ENCODE peak calls at places on chromosomes 3 and 15, in six cellular contexts. One of them, this sample, is unnamed.

GRCh38 chr15:81758789-81759188 is 287.0 kb downstream of the MEX3B start:
- DNase-seq in neural crest cell: no peak
- DNase-seq in fibroblast of mammary gland: no peak
- DNase-seq in GM13977: no peak
- DNase-seq in Panc1: no peak
- DNase-seq in fibroblast of lung: no peak
- DNase-seq in this sample: no peak

GRCh38 chr3:124802054-124802698 is 71.9 kb downstream of the UMPS start:
- DNase-seq in neural crest cell: no peak
- DNase-seq in fibroblast of lung: no peak
- DNase-seq in fibroblast of mammary gland: no peak
- DNase-seq in Panc1: no peak
- DNase-seq in GM13977: no peak
- DNase-seq in this sample: no peak

GRCh38 chr15:78142332-78142731 is 6.8 kb upstream of the IDH3A start:
- DNase-seq in Panc1: no peak
- DNase-seq in fibroblast of mammary gland: no peak
- DNase-seq in neural crest cell: no peak
- DNase-seq in fibroblast of lung: no peak
- DNase-seq in GM13977: no peak
- DNase-seq in this sample: no peak

GRCh38 chr3:195212033-195212748 is 58.8 kb downstream of the XXYLT1 start:
- DNase-seq in fibroblast of mammary gland: no peak
- DNase-seq in GM13977: no peak
- DNase-seq in fibroblast of lung: no peak
- DNase-seq in Panc1: no peak
- DNase-seq in neural crest cell: no peak
- DNase-seq in this sample: no peak

GRCh38 chr3:164730810-164731209 is 347.5 kb downstream of the SI start:
- DNase-seq in GM13977: no peak
- DNase-seq in fibroblast of mammary gland: no peak
- DNase-seq in neural crest cell: no peak
- DNase-seq in Panc1: no peak
- DNase-seq in fibroblast of lung: no peak
- DNase-seq in this sample: no peak

GRCh38 chr15:57085267-57085666 is 166.8 kb downstream of the TCF12 start:
- DNase-seq in fibroblast of mammary gland: peak; percentile 13
- DNase-seq in GM13977: no peak
- DNase-seq in Panc1: no peak
- DNase-seq in fibroblast of lung: no peak
- DNase-seq in neural crest cell: no peak
- DNase-seq in this sample: peak; percentile 11

GRCh38 chr3:127263586-127264231 is 24.1 kb downstream of the PRR20G start:
- DNase-seq in fibroblast of lung: no peak
- DNase-seq in fibroblast of mammary gland: no peak
- DNase-seq in neural crest cell: no peak
- DNase-seq in Panc1: no peak
- DNase-seq in GM13977: no peak
- DNase-seq in this sample: no peak

GRCh38 chr15:36954486-36954885 is 145.9 kb downstream of the MEIS2 start:
- DNase-seq in GM13977: no peak
- DNase-seq in neural crest cell: no peak
- DNase-seq in fibroblast of lung: no peak
- DNase-seq in fibroblast of mammary gland: peak; percentile 56
- DNase-seq in Panc1: no peak
- DNase-seq in this sample: no peak

GRCh38 chr3:197425485-197426131 is 127.2 kb upstream of the DLG1 start:
- DNase-seq in Panc1: no peak
- DNase-seq in fibroblast of mammary gland: no peak
- DNase-seq in fibroblast of lung: no peak
- DNase-seq in GM13977: no peak
- DNase-seq in neural crest cell: no peak
- DNase-seq in this sample: no peak

GRCh38 chr3:23713641-23714040 is 92.1 kb upstream of the UBE2E1 start:
- DNase-seq in Panc1: no peak
- DNase-seq in neural crest cell: no peak
- DNase-seq in GM13977: no peak
- DNase-seq in fibroblast of mammary gland: peak; percentile 28
- DNase-seq in fibroblast of lung: peak; percentile 18
- DNase-seq in this sample: no peak

GRCh38 chr3:43793648-43794372 is 103.1 kb downstream of the ABHD5 start:
- DNase-seq in GM13977: no peak
- DNase-seq in fibroblast of lung: no peak
- DNase-seq in neural crest cell: no peak
- DNase-seq in fibroblast of mammary gland: no peak
- DNase-seq in Panc1: no peak
- DNase-seq in this sample: no peak

GRCh38 chr15:26222781-26223180 is 359.7 kb upstream of the ATP10A start:
- DNase-seq in fibroblast of mammary gland: no peak
- DNase-seq in fibroblast of lung: no peak
- DNase-seq in Panc1: no peak
- DNase-seq in GM13977: no peak
- DNase-seq in neural crest cell: no peak
- DNase-seq in this sample: no peak

DNA sequence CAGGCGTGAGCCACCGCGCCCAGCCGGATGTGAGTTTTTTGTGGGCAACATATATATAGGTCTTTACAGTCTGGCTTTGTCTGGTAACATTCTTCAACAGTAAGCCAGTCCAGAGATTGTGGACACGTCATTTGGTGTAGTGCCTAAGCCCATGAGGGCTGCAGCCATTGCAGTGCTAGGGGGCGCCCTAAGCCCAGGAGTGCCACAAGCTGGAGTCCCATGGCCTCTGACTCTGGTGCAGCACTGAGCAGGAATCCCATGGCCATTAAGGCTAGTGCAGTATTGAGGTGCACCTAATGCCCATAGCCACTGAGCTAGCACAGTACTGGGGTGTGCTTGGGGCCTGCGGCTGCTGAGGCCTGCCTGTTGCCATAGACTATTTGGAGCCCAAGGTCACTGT is 136.4 kb upstream of the NDN start:
- DNase-seq in GM13977: no peak
- DNase-seq in fibroblast of mammary gland: no peak
- DNase-seq in fibroblast of lung: no peak
- DNase-seq in Panc1: no peak
- DNase-seq in neural crest cell: no peak
- DNase-seq in this sample: no peak
- TF ChIP-seq CTCF in GM13977: no peak
- TF ChIP-seq CTCF in fibroblast of mammary gland: no peak
- TF ChIP-seq CTCF in fibroblast of lung: no peak
- TF ChIP-seq CTCF in Panc1: no peak
- TF ChIP-seq CTCF in neural crest cell: no peak
- TF ChIP-seq CTCF in this sample: no peak

DNA sequence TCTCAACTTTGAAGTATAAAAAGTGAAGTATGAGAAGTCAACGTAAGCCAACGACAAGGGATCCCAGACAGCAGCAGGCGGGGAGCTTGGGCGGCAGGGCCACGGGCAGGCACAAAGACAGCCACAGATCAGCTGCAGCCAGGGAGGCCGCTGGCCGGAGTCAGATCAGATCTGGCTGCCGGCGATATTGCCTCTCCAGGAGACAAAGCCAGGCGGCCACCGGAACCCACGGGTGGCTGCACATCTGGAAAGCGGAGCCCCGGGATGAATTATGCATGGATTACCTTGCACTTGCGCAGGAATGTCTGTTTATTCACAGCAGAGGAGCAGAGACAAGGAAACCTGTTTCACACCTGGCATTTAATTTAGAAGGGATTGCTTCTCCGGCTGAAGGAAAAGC is 428.0 kb upstream of the MCTP2 start:
- DNase-seq in neural crest cell: no peak
- DNase-seq in Panc1: no peak
- DNase-seq in fibroblast of lung: no peak
- DNase-seq in fibroblast of mammary gland: no peak
- DNase-seq in GM13977: no peak
- DNase-seq in this sample: no peak
- TF ChIP-seq CTCF in neural crest cell: no peak
- TF ChIP-seq CTCF in Panc1: no peak
- TF ChIP-seq CTCF in fibroblast of lung: no peak
- TF ChIP-seq CTCF in fibroblast of mammary gland: no peak
- TF ChIP-seq CTCF in GM13977: no peak
- TF ChIP-seq CTCF in this sample: no peak

GRCh38 chr15:55858661-55859060 is 115.7 kb upstream of the PRTG start:
- DNase-seq in neural crest cell: no peak
- DNase-seq in fibroblast of lung: peak; percentile 9
- DNase-seq in GM13977: no peak
- DNase-seq in Panc1: no peak
- DNase-seq in fibroblast of mammary gland: peak; percentile 49
- DNase-seq in this sample: no peak

GRCh38 chr15:55861115-55861514 is 118.2 kb upstream of the PRTG start:
- DNase-seq in fibroblast of lung: no peak
- DNase-seq in fibroblast of mammary gland: no peak
- DNase-seq in neural crest cell: no peak
- DNase-seq in Panc1: no peak
- DNase-seq in GM13977: no peak
- DNase-seq in this sample: no peak

GRCh38 chr15:55863911-55864310 is 121.0 kb upstream of the PRTG start:
- DNase-seq in fibroblast of lung: no peak
- DNase-seq in neural crest cell: no peak
- DNase-seq in Panc1: no peak
- DNase-seq in fibroblast of mammary gland: no peak
- DNase-seq in GM13977: no peak
- DNase-seq in this sample: no peak

GRCh38 chr15:55856506-55856905 is 113.6 kb upstream of the PRTG start:
- DNase-seq in Panc1: no peak
- DNase-seq in GM13977: no peak
- DNase-seq in neural crest cell: no peak
- DNase-seq in fibroblast of lung: peak; percentile 3
- DNase-seq in fibroblast of mammary gland: peak; percentile 39
- DNase-seq in this sample: no peak

GRCh38 chr15:55859681-55860080 is 116.7 kb upstream of the PRTG start:
- DNase-seq in GM13977: no peak
- DNase-seq in neural crest cell: no peak
- DNase-seq in fibroblast of lung: no peak
- DNase-seq in Panc1: no peak
- DNase-seq in fibroblast of mammary gland: no peak
- DNase-seq in this sample: no peak
- TF ChIP-seq CTCF in GM13977: no peak
- TF ChIP-seq CTCF in neural crest cell: no peak
- TF ChIP-seq CTCF in fibroblast of lung: no peak
- TF ChIP-seq CTCF in Panc1: no peak
- TF ChIP-seq CTCF in fibroblast of mammary gland: no peak
- TF ChIP-seq CTCF in this sample: no peak

GRCh38 chr3:15241341-15241740 is 35.3 kb downstream of the CAPN7 start:
- DNase-seq in Panc1: no peak
- DNase-seq in fibroblast of mammary gland: peak; percentile 38
- DNase-seq in GM13977: peak; percentile 22
- DNase-seq in neural crest cell: no peak
- DNase-seq in fibroblast of lung: no peak
- DNase-seq in this sample: peak; percentile 21
- TF ChIP-seq CTCF in Panc1: peak; percentile 34
- TF ChIP-seq CTCF in fibroblast of mammary gland: peak; percentile 34
- TF ChIP-seq CTCF in GM13977: peak; percentile 33
- TF ChIP-seq CTCF in neural crest cell: peak; percentile 32
- TF ChIP-seq CTCF in fibroblast of lung: peak; percentile 17
- TF ChIP-seq CTCF in this sample: no peak

DNA sequence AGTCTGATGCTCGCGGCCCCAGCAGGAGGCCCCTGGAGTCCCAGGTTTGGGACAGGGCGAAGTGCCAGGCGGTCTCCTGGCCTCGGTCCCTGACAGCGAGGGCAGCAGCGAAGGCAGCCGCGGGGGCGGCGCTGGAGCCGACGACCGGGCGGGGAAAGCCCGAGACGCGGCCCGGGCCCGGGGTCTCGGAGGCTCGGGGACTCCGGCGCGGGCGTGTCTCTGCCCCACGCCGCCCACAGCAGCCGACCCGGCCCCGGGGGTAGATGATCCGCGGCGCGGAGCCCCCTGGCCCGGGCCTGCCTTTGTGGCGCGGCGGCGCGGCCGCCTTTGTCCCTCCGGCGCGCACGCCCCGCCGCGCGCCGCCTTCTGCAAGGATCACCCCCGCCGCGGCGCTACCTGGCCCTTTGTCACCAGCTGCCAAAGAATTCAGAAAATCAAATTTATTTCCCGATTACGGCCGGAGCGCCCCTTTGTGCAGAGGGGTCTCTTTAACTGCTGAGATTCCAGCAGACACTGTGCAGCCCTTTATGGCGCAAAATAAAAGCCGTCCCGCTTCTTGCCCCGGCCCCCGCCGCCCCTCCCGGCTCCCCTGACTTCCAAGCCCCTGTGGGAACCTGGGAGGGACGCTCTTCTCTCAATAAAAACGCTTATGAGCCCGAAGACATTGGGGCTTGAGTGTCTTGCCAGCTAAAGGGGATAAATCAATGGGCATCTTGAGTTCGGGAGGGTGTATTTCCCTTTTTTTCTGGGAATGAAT is 68.3 kb downstream of the HES1 start:
- DNase-seq in neural crest cell: no peak
- DNase-seq in fibroblast of lung: no peak
- DNase-seq in fibroblast of mammary gland: no peak
- DNase-seq in Panc1: no peak
- DNase-seq in GM13977: peak; percentile 63
- DNase-seq in this sample: peak; percentile 58
- TF ChIP-seq CTCF in neural crest cell: peak; percentile 25
- TF ChIP-seq CTCF in fibroblast of lung: no peak
- TF ChIP-seq CTCF in fibroblast of mammary gland: no peak
- TF ChIP-seq CTCF in Panc1: no peak
- TF ChIP-seq CTCF in GM13977: no peak
- TF ChIP-seq CTCF in this sample: no peak

GRCh38 chr3:131031660-131032059 is 5.0 kb downstream of the NEK11 start:
- DNase-seq in GM13977: no peak
- DNase-seq in fibroblast of lung: no peak
- DNase-seq in fibroblast of mammary gland: peak; percentile 62
- DNase-seq in neural crest cell: no peak
- DNase-seq in Panc1: no peak
- DNase-seq in this sample: no peak

GRCh38 chr3:131028844-131029243 is 2.2 kb downstream of the NEK11 start:
- DNase-seq in fibroblast of lung: no peak
- DNase-seq in Panc1: no peak
- DNase-seq in GM13977: no peak
- DNase-seq in neural crest cell: no peak
- DNase-seq in fibroblast of mammary gland: no peak
- DNase-seq in this sample: no peak

GRCh38 chr3:131036986-131037385 is 10.3 kb downstream of the NEK11 start:
- DNase-seq in GM13977: no peak
- DNase-seq in neural crest cell: no peak
- DNase-seq in Panc1: no peak
- DNase-seq in fibroblast of lung: no peak
- DNase-seq in fibroblast of mammary gland: no peak
- DNase-seq in this sample: no peak

GRCh38 chr3:131036200-131036816 is 9.6 kb downstream of the NEK11 start:
- DNase-seq in Panc1: no peak
- DNase-seq in neural crest cell: no peak
- DNase-seq in fibroblast of mammary gland: peak; percentile 88
- DNase-seq in GM13977: no peak
- DNase-seq in fibroblast of lung: peak; percentile 70
- DNase-seq in this sample: no peak

GRCh38 chr3:131033480-131034080 is 6.9 kb downstream of the NEK11 start:
- DNase-seq in fibroblast of lung: peak; percentile 72
- DNase-seq in Panc1: peak; percentile 50
- DNase-seq in neural crest cell: peak; percentile 37
- DNase-seq in GM13977: peak; percentile 50
- DNase-seq in fibroblast of mammary gland: peak; percentile 64
- DNase-seq in this sample: peak; percentile 65
- TF ChIP-seq CTCF in fibroblast of lung: peak; percentile 48
- TF ChIP-seq CTCF in Panc1: peak; percentile 71
- TF ChIP-seq CTCF in neural crest cell: peak; percentile 79
- TF ChIP-seq CTCF in GM13977: peak; percentile 54
- TF ChIP-seq CTCF in fibroblast of mammary gland: peak; percentile 65
- TF ChIP-seq CTCF in this sample: peak; percentile 67